ENCODE peak calls at places on chromosomes 6 and 20, in four cellular contexts. Z is fibroblast of lung, M is HCT116, X is K562. F is an unnamed sample.
A peak's percentile ranks its signal among the peaks of the same experiment; 100 is the strongest.

GRCh38 chr6:106910999-106911949 is 63.3 kb downstream of the CD24 start:
- DNase-seq in M (no peak), Z (no peak), X (no peak), F (no peak)

GRCh38 chr6:90000864-90001731 is 106.8 kb downstream of the GJA10 start:
- DNase-seq in M (no peak), Z (peak; percentile 53), X (no peak), F (no peak)

GRCh38 chr6:90350689-90351554 is 54.3 kb upstream of the BACH2 start:
- DNase-seq in Z (no peak), X (no peak), M (no peak), F (no peak)

GRCh38 chr6:142416179-142416578 is 114.4 kb downstream of the ADGRG6 start:
- DNase-seq in Z (peak; percentile 99), M (no peak), X (no peak), F (no peak)

GRCh38 chr6:155495011-155495768 is 39.6 kb upstream of the NOX3 start:
- DNase-seq in X (no peak), Z (peak; percentile 75), M (no peak), F (peak; percentile 18)

GRCh38 chr6:159117541-159117940 is 51.7 kb upstream of the FNDC1 start:
- DNase-seq in X (no peak), M (no peak), Z (no peak), F (no peak)

GRCh38 chr6:70672549-70672948 is 4.9 kb downstream of the SMAP1 start:
- DNase-seq in Z (no peak), X (no peak), M (no peak), F (no peak)

GRCh38 chr20:36851490-36851889 is 24.4 kb upstream of the TLDC2 start:
- DNase-seq in M (no peak), X (no peak), Z (no peak), F (no peak)

DNA sequence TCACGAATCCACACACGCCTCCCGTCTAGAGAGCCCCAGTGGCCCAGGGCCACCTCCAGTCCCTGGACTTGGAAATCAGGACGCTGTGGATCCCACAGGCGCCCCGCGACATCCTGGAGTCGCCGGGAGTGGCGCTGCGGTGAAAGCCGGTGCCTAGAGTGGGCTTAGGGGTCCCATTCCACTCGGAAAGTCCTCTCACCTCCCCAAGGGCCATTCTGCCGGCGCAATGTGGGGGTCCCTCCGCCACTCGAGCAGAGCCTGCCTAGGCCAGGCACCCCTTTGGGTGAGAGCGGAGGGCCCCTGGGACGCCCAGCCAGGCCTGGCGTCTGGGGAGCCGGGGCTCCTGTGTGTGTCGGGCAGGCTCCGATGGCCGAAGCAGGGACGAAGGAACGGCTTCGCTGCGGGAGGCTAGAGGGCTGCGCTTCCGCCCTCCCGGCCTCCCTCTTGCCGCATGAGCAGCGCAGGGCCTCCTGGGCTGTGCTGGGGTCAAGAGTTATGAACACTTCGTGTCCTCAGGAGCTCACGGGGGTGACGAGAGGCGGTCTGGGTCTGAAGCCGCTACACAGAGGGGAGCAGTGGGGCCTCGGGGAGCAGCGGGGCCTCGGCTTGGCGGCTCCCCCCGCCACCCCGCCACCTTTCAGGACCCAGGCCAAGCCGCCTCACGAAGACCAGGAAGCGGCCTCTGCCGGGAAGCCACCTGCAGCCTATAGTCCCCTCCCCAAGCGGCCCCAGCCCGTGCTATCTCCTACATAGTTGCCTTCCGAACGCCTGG is 13.6 kb downstream of the POU3F2 start:
- DNase-seq in X (no peak), M (no peak), Z (no peak), F (no peak)
- H3K27me3 ChIP-seq in X (no peaks in the 10 kb centered on the region), M (no peaks in the 10 kb centered on the region), Z (peaks cover 53% of the 10 kb centered on the region), F (peaks cover 65% of the 10 kb centered on the region)

GRCh38 chr20:50663095-50663821 is 28.1 kb downstream of the RIPOR3 start:
- DNase-seq in X (no peak), Z (no peak), M (peak; percentile 36), F (peak; percentile 37)
- TF ChIP-seq CTCF in X (peak; percentile 56), Z (no peak), M (peak; percentile 50), F (peak; percentile 36)

DNA sequence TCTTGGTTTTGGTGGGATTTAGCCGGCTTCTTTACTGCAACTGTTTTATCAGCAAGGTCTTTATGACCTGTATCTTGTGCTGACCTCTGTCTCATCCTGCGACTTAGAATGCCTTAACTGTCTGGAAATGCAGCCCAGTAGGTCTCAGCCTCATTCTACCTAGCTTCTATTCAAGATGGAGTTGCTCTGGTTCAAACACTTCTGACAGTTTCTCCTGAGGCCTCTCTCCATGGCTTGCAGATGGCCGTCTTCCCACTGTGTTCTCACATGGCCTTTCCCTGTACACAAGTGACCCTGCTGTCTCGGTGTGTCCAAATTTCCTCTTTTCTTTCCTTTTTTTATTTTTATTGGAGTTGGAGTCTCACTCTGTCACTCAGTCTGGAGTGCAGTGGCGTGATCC is 4.2 kb upstream of the CCM2L start:
- DNase-seq in X (no peak), M (no peak), Z (no peak), F (no peak)
- H3K27me3 ChIP-seq in X (no peaks in the 10 kb centered on the region), M (no peaks in the 10 kb centered on the region), Z (peaks cover 11% of the 10 kb centered on the region), F (peaks cover 9% of the 10 kb centered on the region)

GRCh38 chr6:55652429-55652828 is 73.4 kb upstream of the HMGCLL1 start:
- DNase-seq in X (no peak), Z (no peak), M (no peak), F (no peak)
- TF ChIP-seq CTCF in X (no peak), Z (no peak), M (no peak), F (no peak)

GRCh38 chr20:62724692-62725595 is 16.3 kb downstream of the NTSR1 start:
- DNase-seq in X (no peak), M (no peak), Z (no peak), F (peak; percentile 8)
- H3K27me3 ChIP-seq in X (peaks cover 76% of the 10 kb centered on the region), M (no peaks in the 10 kb centered on the region), Z (peaks cover 9% of the 10 kb centered on the region), F (peaks cover 88% of the 10 kb centered on the region)

GRCh38 chr6:122792796-122793195 is 3.7 kb downstream of the SMPDL3A start:
- DNase-seq in M (no peak), Z (no peak), X (no peak), F (no peak)

GRCh38 chr6:122789078-122789861 is at the start of gene SMPDL3A:
- DNase-seq in Z (peak; percentile 91), X (peak; percentile 56), M (peak; percentile 57), F (peak; percentile 70)

GRCh38 chr6:122789862-122790739 is 1.0 kb downstream of the SMPDL3A start:
- DNase-seq in Z (peak; percentile 33), X (peak; percentile 19), M (no peak), F (peak; percentile 20)

GRCh38 chr6:122788663-122789062 is 395 bp upstream of the SMPDL3A start:
- DNase-seq in X (no peak), M (no peak), Z (no peak), F (no peak)

GRCh38 chr6:122790740-122791679 is 2.0 kb downstream of the SMPDL3A start:
- DNase-seq in Z (no peak), X (no peak), M (no peak), F (no peak)
- TF ChIP-seq CTCF in Z (no peak), X (no peak), M (no peak), F (no peak)

GRCh38 chr20:19222520-19223040 is 10.1 kb downstream of the SLC24A3 start:
- DNase-seq in Z (no peak), M (no peak), X (no peak), F (no peak)
- H3K27me3 ChIP-seq in Z (no peaks in the 10 kb centered on the region), M (no peaks in the 10 kb centered on the region), X (no peaks in the 10 kb centered on the region), F (peaks cover 20% of the 10 kb centered on the region)

GRCh38 chr6:162670345-162670744 is 57.2 kb downstream of the PRKN start:
- DNase-seq in Z (no peak), X (no peak), M (no peak), F (no peak)
- TF ChIP-seq CTCF in Z (no peak), X (no peak), M (no peak), F (no peak)